ENCODE peak calls at places on chromosomes 12 and 14, in six cellular contexts. U is HepG2, X is GM12891, C is K562, N is GM12878, H is H1. B is an unnamed sample.

GRCh38 chr12:62697893-62698292 is 231.3 kb downstream of the MON2 start:
- DNase-seq in U (no peak), X (no peak), C (no peak), N (no peak), H (no peak), B (no peak)

GRCh38 chr12:48996794-48997718 is 2.1 kb downstream of the DDN start:
- DNase-seq in U (peak), X (peak), C (peak), N (no peak), H (no peak), B (peak)

GRCh38 chr14:100537701-100538565 is 49.3 kb downstream of the BEGAIN start:
- DNase-seq in U (no peak), X (peak), C (no peak), N (no peak), H (no peak), B (no peak)

GRCh38 chr12:38961683-38962082 is 56.3 kb upstream of the CPNE8 start:
- DNase-seq in U (no peak), X (no peak), C (no peak), N (no peak), H (no peak), B (no peak)

GRCh38 chr12:71397433-71397954 is 42.1 kb upstream of the LGR5 start:
- DNase-seq in U (no peak), X (no peak), C (no peak), N (no peak), H (no peak), B (no peak)

GRCh38 chr12:4563336-4563735 is 1.3 kb downstream of the DYRK4 start:
- DNase-seq in U (no peak), X (no peak), C (no peak), N (no peak), H (no peak), B (no peak)

GRCh38 chr12:126248871-126249403 is 1183.7 kb downstream of the AACS start:
- DNase-seq in U (no peak), X (no peak), C (no peak), N (no peak), H (no peak), B (no peak)

GRCh38 chr12:131833288-131833895 is 5.2 kb downstream of the MMP17 start:
- DNase-seq in U (no peak), X (no peak), C (no peak), N (no peak), H (no peak), B (no peak)

GRCh38 chr14:68391292-68392014 is 401.4 kb downstream of the ZFP36L1 start:
- DNase-seq in U (no peak), X (no peak), C (no peak), N (no peak), H (no peak), B (no peak)

GRCh38 chr12:63967358-63967757 is 122.9 kb downstream of the SRGAP1 start:
- DNase-seq in U (no peak), X (no peak), C (no peak), N (no peak), H (no peak), B (no peak)

GRCh38 chr14:102966681-102967505 is 44.4 kb downstream of the AMN start:
- DNase-seq in U (no peak), X (no peak), C (no peak), N (no peak), H (no peak), B (no peak)

GRCh38 chr12:97097734-97098133 is 190.7 kb downstream of the NEDD1 start:
- DNase-seq in U (no peak), X (no peak), C (no peak), N (no peak), H (no peak), B (no peak)

GRCh38 chr12:11877869-11878780 is 192.6 kb upstream of the BCL2L14 start:
- DNase-seq in U (no peak), X (no peak), C (no peak), N (no peak), H (peak), B (no peak)

GRCh38 chr14:99312106-99312505 is 40.1 kb upstream of the BCL11B start:
- DNase-seq in U (no peak), X (no peak), C (no peak), N (no peak), H (no peak), B (no peak)
- TF ChIP-seq POLR2A in U (no peak), X (no peak), C (no peak), N (no peak), H (no peak), B (no peak)

GRCh38 chr12:40058721-40059190 is 47.1 kb downstream of the SLC2A13 start:
- DNase-seq in U (no peak), X (no peak), C (no peak), N (no peak), H (no peak), B (no peak)

GRCh38 chr12:40055776-40056175 is 50.1 kb downstream of the SLC2A13 start:
- DNase-seq in U (no peak), X (no peak), C (no peak), N (no peak), H (no peak), B (no peak)

GRCh38 chr12:40055227-40055579 is 50.7 kb downstream of the SLC2A13 start:
- DNase-seq in U (no peak), X (no peak), C (no peak), N (no peak), H (no peak), B (no peak)

GRCh38 chr12:40056357-40056756 is 49.5 kb downstream of the SLC2A13 start:
- DNase-seq in U (no peak), X (no peak), C (no peak), N (no peak), H (no peak), B (no peak)

GRCh38 chr12:40054554-40055226 is 51.2 kb downstream of the SLC2A13 start:
- DNase-seq in U (no peak), X (no peak), C (no peak), N (no peak), H (no peak), B (no peak)
- TF ChIP-seq TAF1 in U (no peak), X (no peak), C (no peak), N (no peak), H (no peak), B (no peak)

DNA sequence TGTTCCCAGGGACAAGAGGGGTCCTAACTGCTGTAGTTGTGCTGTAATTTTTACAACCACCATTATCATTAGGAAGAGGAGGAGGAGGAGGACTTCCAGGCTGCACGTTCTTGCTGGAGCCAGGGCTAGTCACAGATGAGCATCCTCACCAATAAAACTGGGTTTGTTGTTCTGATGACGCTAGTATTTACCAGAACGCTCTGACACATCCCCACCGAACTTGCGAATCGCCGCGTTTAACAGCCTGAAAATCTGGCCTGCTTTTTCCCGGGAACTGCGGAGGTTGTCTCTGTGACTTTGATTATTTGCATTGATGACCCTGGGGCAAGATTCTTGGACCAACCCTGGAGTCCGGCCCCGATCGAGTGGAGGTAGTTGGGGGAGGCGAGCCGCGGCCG is 10.2 kb downstream of the TBX5 start:
- DNase-seq in U (no peak), X (no peak), C (no peak), N (no peak), H (no peak), B (no peak)
- TF ChIP-seq POLR2AphosphoS5 in U (no peak), X (no peak), C (no peak), N (no peak), H (no peak), B (no peak)

DNA sequence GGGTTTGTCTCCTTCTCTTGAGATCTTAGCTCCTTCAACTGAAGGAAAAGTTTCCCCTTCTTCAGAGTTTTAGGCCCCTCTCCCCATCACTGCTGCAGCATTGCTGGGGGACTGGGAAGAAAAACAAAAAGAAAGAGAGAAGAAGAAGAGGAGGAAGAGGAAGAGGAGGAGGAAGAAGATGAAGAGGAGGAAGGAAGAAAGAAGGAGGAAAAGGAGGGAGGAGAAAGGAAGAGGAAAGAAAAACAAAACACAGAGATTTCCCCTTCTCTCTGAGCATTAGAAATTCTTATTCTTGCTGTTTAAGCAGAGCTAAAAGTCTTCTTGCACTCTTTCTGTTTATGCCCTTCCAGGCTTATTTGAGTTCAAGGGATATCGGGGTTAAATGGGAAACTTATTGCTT is 219.8 kb upstream of the AMIGO2 start:
- DNase-seq in U (no peak), X (no peak), C (no peak), N (no peak), H (no peak), B (no peak)
- TF ChIP-seq POLR2A in U (no peak), X (no peak), C (no peak), N (no peak), H (no peak), B (no peak)

GRCh38 chr12:51678086-51678724 is 87.2 kb downstream of the SCN8A start:
- DNase-seq in U (peak), X (peak), C (peak), N (no peak), H (no peak), B (peak)
- TF ChIP-seq TAF1 in U (no peak), X (no peak), C (no peak), N (no peak), H (no peak), B (no peak)

DNA sequence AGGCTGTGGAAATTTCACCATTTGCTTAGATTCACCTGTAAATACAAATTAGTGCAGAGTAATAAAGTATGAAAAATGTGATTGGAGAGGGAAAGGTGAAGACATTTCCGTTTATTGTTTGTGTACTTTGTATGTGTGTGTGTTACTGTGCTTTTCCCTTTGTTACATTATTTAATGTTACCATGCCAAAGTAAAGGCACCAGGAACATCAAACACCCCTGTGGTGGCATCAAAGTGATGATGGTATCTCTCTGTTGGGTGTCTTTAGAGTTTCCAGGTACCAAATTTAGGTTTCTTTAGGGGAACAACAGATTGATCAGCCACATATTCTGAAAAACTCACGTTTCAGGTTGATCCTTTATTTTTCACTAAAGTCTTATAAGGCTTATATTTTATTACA is 189.0 kb upstream of the FBXO33 start:
- DNase-seq in U (no peak), X (no peak), C (no peak), N (no peak), H (no peak), B (no peak)
- TF ChIP-seq POLR2AphosphoS5 in U (no peak), X (no peak), C (no peak), N (no peak), H (no peak), B (no peak)

GRCh38 chr12:47901285-47902093 is 3.3 kb downstream of the VDR start:
- DNase-seq in U (no peak), X (no peak), C (no peak), N (no peak), H (no peak), B (no peak)

GRCh38 chr12:47900101-47900479 is 4.7 kb downstream of the VDR start:
- DNase-seq in U (no peak), X (no peak), C (no peak), N (no peak), H (no peak), B (no peak)

GRCh38 chr12:47899466-47899865 is 5.3 kb downstream of the VDR start:
- DNase-seq in U (no peak), X (no peak), C (no peak), N (no peak), H (no peak), B (no peak)

GRCh38 chr12:47902131-47902639 is 2.6 kb downstream of the VDR start:
- DNase-seq in U (no peak), X (no peak), C (no peak), N (no peak), H (no peak), B (no peak)

DNA sequence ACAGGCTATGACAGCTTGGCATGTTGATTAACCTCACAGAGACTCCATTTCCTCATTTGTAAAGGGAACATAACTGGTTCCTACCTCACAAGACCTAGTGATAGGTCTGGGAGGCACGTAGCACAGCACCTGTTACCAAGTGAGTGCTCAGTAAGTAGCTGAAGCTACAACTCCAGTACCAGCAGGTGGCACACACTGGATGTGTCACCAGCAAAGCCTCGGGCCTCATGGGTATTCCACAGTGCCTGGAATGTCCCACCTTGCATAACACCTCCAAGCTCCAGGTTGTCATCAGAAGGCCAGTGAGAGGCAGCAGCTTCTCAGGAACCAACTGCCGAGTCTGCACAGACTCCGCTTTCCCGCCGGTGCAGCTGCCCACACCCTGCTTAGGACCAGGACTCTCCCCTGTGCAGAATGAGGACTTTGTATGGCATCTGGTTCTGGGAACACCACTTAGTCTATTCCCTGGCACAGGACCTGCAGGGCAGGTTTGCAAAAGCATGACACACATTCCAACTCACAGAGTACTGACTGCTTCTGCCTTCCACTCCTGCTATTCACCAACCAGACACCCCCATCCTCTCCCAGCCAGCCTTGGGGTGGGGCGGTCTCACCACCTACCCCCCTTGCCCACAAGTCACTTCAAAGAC is 4.2 kb downstream of the VDR start:
- DNase-seq in U (peak), X (no peak), C (no peak), N (no peak), H (no peak), B (no peak)
- TF ChIP-seq POLR2A in U (no peak), X (no peak), C (no peak), N (no peak), H (no peak), B (no peak)

GRCh38 chr12:6452908-6453630 is 1.2 kb downstream of the TAPBPL start:
- DNase-seq in U (no peak), X (no peak), C (no peak), N (no peak), H (no peak), B (no peak)

GRCh38 chr12:6452245-6452731 is 446 bp downstream of the TAPBPL start:
- DNase-seq in U (no peak), X (no peak), C (no peak), N (no peak), H (no peak), B (no peak)

GRCh38 chr12:6450869-6451347 is 934 bp upstream of the TAPBPL start:
- DNase-seq in U (no peak), X (no peak), C (no peak), N (no peak), H (no peak), B (no peak)

GRCh38 chr12:6451348-6452244 is at the start of gene TAPBPL:
- DNase-seq in U (peak), X (peak), C (peak), N (peak), H (no peak), B (peak)

GRCh38 chr12:6450091-6450868 is 1.6 kb upstream of the TAPBPL start:
- DNase-seq in U (no peak), X (no peak), C (no peak), N (no peak), H (no peak), B (no peak)
- TF ChIP-seq TAF1 in U (no peak), X (no peak), C (no peak), N (no peak), H (no peak), B (no peak)

DNA sequence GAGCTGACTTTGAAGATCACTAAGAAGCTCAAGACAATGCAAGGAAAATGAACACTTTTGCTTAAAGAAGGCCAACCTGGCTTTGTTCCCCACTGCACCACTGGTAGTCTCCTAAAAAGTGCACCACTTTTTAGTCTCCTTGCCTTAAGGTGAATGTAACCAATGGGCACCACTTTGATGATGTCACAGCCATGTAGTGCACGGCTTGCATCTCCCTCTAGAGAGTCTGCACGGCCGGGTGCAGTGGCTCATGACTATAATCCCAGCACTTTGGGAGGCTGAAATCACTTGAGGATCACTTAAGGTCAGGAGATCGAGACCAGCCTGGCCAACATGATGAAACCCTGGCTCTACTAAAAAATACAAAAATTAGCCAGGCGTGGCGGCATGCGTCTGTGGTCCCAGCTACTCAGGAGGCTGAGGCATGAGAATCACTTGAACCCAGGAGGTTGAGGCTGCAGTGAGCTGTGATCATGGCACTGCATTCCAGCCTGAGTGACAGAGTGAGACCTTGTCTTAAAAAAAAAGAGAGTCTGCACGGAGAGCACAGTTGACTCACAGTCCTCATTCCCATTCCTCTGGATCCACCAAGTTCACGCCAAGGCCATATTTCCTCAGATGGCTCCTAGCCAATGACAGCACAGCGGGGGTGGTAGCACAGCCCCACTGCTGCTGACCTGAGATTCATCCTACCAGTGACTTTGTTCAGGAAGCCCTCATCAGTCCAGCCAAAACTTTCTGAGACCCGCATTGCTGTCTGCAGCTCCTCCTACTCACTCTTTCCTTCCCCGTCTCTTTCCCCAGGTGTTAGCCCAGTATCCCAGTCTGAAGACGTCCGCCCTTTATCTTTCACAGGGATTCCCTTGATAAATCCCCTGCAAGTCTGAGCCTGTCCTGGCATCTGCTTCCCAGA is 16.5 kb upstream of the IFT81 start:
- DNase-seq in U (peak), X (no peak), C (no peak), N (no peak), H (no peak), B (no peak)
- TF ChIP-seq POLR2AphosphoS5 in U (no peak), X (no peak), C (no peak), N (no peak), H (no peak), B (no peak)